ENCODE peak calls at places on chromosome 7, in five cellular contexts. L is heart left ventricle; D is activated CD4-positive, CD25-positive, alpha-beta regulatory T cell; Q is T follicular helper cell; P is cardiac muscle cell. H is an unnamed sample.

GRCh38 chr7:100469227-100470044 is 5.4 kb upstream of the SPACDR start:
- DNase-seq in L (peak), D (peak), Q (peak), P (peak), H (peak)

GRCh38 chr7:116692599-116693308 is 20.8 kb downstream of the MET start:
- DNase-seq in L (no peak), D (no peak), Q (no peak), P (no peak), H (no peak)

GRCh38 chr7:42283553-42283952 is 46.5 kb upstream of the GLI3 start:
- DNase-seq in L (no peak), D (no peak), Q (no peak), P (no peak), H (no peak)

GRCh38 chr7:123961731-123962130 is 36.7 kb downstream of the SPAM1 start:
- DNase-seq in L (no peak), D (no peak), Q (no peak), P (no peak), H (no peak)

GRCh38 chr7:32299133-32299702 is 191.0 kb downstream of the LSM5 start:
- DNase-seq in L (peak), D (no peak), Q (no peak), P (peak), H (no peak)

GRCh38 chr7:32761451-32762320 is 129.9 kb downstream of the KBTBD2 start:
- DNase-seq in L (no peak), D (no peak), Q (no peak), P (no peak), H (no peak)

GRCh38 chr7:44286618-44287487 is 38.5 kb downstream of the CAMK2B start:
- DNase-seq in L (peak), D (no peak), Q (no peak), P (no peak), H (peak)

GRCh38 chr7:30657131-30657530 is 25.1 kb downstream of the CRHR2 start:
- DNase-seq in L (no peak), D (no peak), Q (no peak), P (no peak), H (no peak)

GRCh38 chr7:44287488-44288380 is 37.7 kb downstream of the CAMK2B start:
- DNase-seq in L (peak), D (no peak), Q (no peak), P (no peak), H (no peak)

GRCh38 chr7:149287622-149288021 is 25.6 kb downstream of the ZNF783 start:
- DNase-seq in L (no peak), D (no peak), Q (no peak), P (no peak), H (no peak)

GRCh38 chr7:3494890-3495289 is 193.8 kb downstream of the SDK1 start:
- DNase-seq in L (no peak), D (no peak), Q (no peak), P (no peak), H (no peak)

GRCh38 chr7:75531359-75531821 is 39.3 kb downstream of the SPDYE5 start:
- DNase-seq in L (no peak), D (no peak), Q (no peak), P (peak), H (peak)

GRCh38 chr7:125572414-125572813 is 642.8 kb upstream of the POT1 start:
- DNase-seq in L (no peak), D (no peak), Q (no peak), P (no peak), H (no peak)

GRCh38 chr7:23292623-23293022 is 6.5 kb upstream of the MALSU1 start:
- DNase-seq in L (no peak), D (no peak), Q (no peak), P (no peak), H (no peak)

GRCh38 chr7:119630570-119630969 is 642.4 kb upstream of the KCND2 start:
- DNase-seq in L (no peak), D (no peak), Q (no peak), P (no peak), H (no peak)

GRCh38 chr7:29249860-29250259 is 55.3 kb downstream of the CHN2 start:
- DNase-seq in L (no peak), D (no peak), Q (no peak), P (no peak), H (no peak)

GRCh38 chr7:13308423-13308822 is 621.0 kb downstream of the ARL4A start:
- DNase-seq in L (no peak), D (no peak), Q (no peak), P (no peak), H (no peak)

GRCh38 chr7:134513169-134513752 is 14.1 kb upstream of the AKR1B10 start:
- DNase-seq in L (peak), D (peak), Q (no peak), P (peak), H (peak)

GRCh38 chr7:8190121-8190895 is 71.7 kb downstream of the ICA1 start:
- DNase-seq in L (peak), D (peak), Q (peak), P (peak), H (no peak)

GRCh38 chr7:26199301-26200112 is 1.0 kb downstream of the HNRNPA2B1 start:
- DNase-seq in L (peak), D (peak), Q (peak), P (peak), H (peak)

GRCh38 chr7:96388620-96389383 is 66.9 kb upstream of the SLC25A13 start:
- DNase-seq in L (peak), D (no peak), Q (no peak), P (no peak), H (no peak)

GRCh38 chr7:42493436-42494198 is 256.6 kb upstream of the GLI3 start:
- DNase-seq in L (peak), D (no peak), Q (no peak), P (peak), H (peak)

GRCh38 chr7:101466871-101467270 is 104.2 kb downstream of the COL26A1 start:
- DNase-seq in L (no peak), D (no peak), Q (no peak), P (no peak), H (peak)

GRCh38 chr7:87600130-87601124 is at the start of gene ABCB1:
- DNase-seq in L (peak), D (no peak), Q (peak), P (peak), H (peak)

GRCh38 chr7:71548746-71549145 is 416.8 kb downstream of the GALNT17 start:
- DNase-seq in L (no peak), D (no peak), Q (no peak), P (no peak), H (no peak)

GRCh38 chr7:37901236-37901827 is 15.3 kb downstream of the SFRP4 start:
- DNase-seq in L (no peak), D (no peak), Q (no peak), P (peak), H (no peak)

GRCh38 chr7:103447073-103447960 is 1.3 kb upstream of the SLC26A5 start:
- DNase-seq in L (no peak), D (no peak), Q (no peak), P (peak), H (peak)

GRCh38 chr7:155917836-155918385 is 105.6 kb upstream of the SHH start:
- DNase-seq in L (no peak), D (no peak), Q (no peak), P (no peak), H (no peak)

GRCh38 chr7:92279429-92280031 is 33.8 kb downstream of the ANKIB1 start:
- DNase-seq in L (no peak), D (no peak), Q (no peak), P (no peak), H (no peak)